ENCODE peak calls at places on chromosomes 4 and X, in nine cellular contexts. P is A549, W is GM12865, U is PC-9, C is cardiac muscle cell, Q is tibial artery, J is foreskin fibroblast, F is uterus, M is lower leg skin. X is an unnamed sample.

GRCh38 chr4:26001413-26001812 is 87.4 kb downstream of the SMIM20 start:
- DNase-seq in F (no peak), J (no peak), U (no peak), Q (no peak), M (no peak), P (no peak), W (no peak), C (no peak), X (no peak)

GRCh38 chrX:56281789-56282188 is 49.6 kb downstream of the KLF8 start:
- DNase-seq in F (no peak), Q (no peak), P (peak), J (peak), M (no peak), C (peak), U (peak), W (peak), X (peak)

GRCh38 chrX:85379174-85379907 is at the start of gene POF1B:
- DNase-seq in F (no peak), P (peak), Q (no peak), W (peak), C (no peak), U (no peak), M (peak), J (no peak), X (no peak)

GRCh38 chrX:150546711-150547153 is 21.7 kb upstream of the MTM1 start:
- DNase-seq in W (no peak), J (no peak), F (no peak), Q (peak), M (no peak), P (no peak), C (no peak), U (no peak), X (no peak)

GRCh38 chr4:4364486-4365208 is 22.3 kb upstream of the NSG1 start:
- DNase-seq in U (no peak), C (no peak), Q (no peak), M (no peak), F (no peak), W (no peak), P (no peak), J (no peak), X (no peak)

GRCh38 chr4:57369446-57369845 is 259.3 kb upstream of the IGFBP7 start:
- DNase-seq in W (no peak), U (no peak), P (no peak), F (no peak), Q (no peak), J (no peak), M (no peak), C (peak), X (no peak)

GRCh38 chrX:1659664-1660461 is 45.0 kb downstream of the ASMT start:
- DNase-seq in Q (peak), U (no peak), P (no peak), W (no peak), F (no peak), J (no peak), M (no peak), C (no peak), X (no peak)

GRCh38 chrX:48794993-48795501 is 6.8 kb upstream of the HDAC6 start:
- DNase-seq in Q (no peak), J (peak), C (peak), M (no peak), W (no peak), P (peak), U (peak), F (no peak), X (peak)

GRCh38 chr4:176339936-176340761 is 20.4 kb downstream of the SPCS3 start:
- DNase-seq in Q (no peak), W (no peak), M (no peak), P (no peak), F (no peak), J (peak), U (no peak), C (no peak), X (peak)

GRCh38 chrX:131789664-131790063 is 233.4 kb upstream of the STK26 start:
- DNase-seq in J (no peak), C (no peak), W (peak), F (no peak), Q (no peak), M (no peak), P (no peak), U (no peak), X (no peak)

GRCh38 chrX:44903842-44904530 is 31.0 kb downstream of the KDM6A start:
- DNase-seq in F (no peak), J (no peak), P (no peak), M (no peak), C (no peak), U (no peak), W (no peak), Q (no peak), X (no peak)

GRCh38 chrX:109862386-109862910 is 129.4 kb upstream of the ACSL4 start:
- DNase-seq in J (no peak), W (no peak), Q (no peak), P (no peak), C (no peak), M (no peak), U (peak), F (no peak), X (no peak)

GRCh38 chr4:173319696-173320095 is 14.5 kb downstream of the HMGB2 start:
- DNase-seq in F (no peak), U (no peak), M (no peak), C (peak), W (no peak), J (peak), P (no peak), Q (no peak), X (peak)

GRCh38 chrX:110322603-110323002 is 4.7 kb upstream of the AMMECR1 start:
- DNase-seq in U (no peak), M (no peak), J (peak), C (no peak), Q (no peak), F (no peak), W (no peak), P (no peak), X (peak)

GRCh38 chrX:38151426-38151825 is 69.2 kb downstream of the SRPX start:
- DNase-seq in F (no peak), J (no peak), Q (no peak), M (no peak), W (no peak), U (no peak), P (no peak), C (peak), X (no peak)

GRCh38 chr4:122909683-122910082 is 12.7 kb downstream of the NUDT6 start:
- DNase-seq in M (no peak), P (no peak), J (no peak), Q (no peak), C (no peak), F (no peak), U (no peak), W (no peak), X (no peak)

GRCh38 chrX:36849407-36849806 is 158.8 kb upstream of the FAM47C start:
- DNase-seq in W (no peak), U (no peak), F (no peak), C (no peak), J (no peak), M (no peak), Q (no peak), P (no peak), X (no peak)

GRCh38 chr4:127868196-127868595 is 12.5 kb upstream of the PLK4 start:
- DNase-seq in J (no peak), M (no peak), F (no peak), P (no peak), W (no peak), C (no peak), Q (no peak), U (no peak), X (no peak)

GRCh38 chr4:185532327-185532726 is 3.0 kb downstream of the PDLIM3 start:
- DNase-seq in Q (peak), J (no peak), W (no peak), U (no peak), P (no peak), M (no peak), F (no peak), C (peak), X (no peak)

DNA sequence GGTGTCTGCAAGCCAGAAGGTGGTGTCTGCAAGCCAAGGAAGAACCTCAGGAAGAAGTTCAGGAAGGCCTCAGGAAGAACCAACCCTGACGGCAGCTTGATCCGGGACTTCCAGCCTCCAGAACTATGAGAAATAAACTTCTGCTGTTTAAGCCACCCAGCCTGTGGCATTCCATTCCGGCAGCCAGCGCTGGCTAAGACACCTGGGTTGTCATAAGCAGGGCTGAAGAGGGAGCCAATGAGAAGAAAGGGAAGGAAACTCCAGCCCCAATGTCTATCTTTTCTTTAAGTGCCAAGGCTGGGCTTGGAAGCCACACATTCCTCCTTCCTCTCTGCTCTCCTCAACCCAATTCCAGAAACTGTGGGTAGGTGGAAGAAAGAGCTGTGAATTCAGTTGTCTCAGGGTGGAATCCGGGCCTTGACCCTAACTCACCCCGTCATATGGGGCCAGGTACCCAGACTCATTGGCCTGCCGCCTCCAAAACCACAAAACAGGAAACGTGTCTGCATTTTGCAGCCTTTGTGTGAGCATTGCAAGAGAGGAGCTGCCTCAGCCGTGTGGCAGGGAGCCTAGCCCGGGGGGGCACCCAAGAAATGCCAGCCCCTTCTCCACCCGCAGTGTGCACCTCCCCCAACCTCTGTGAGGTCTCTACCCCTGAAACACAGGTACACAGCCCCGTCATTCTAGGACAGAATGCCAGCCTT is 26.8 kb downstream of the CRMP1 start:
- DNase-seq in W (no peak), J (no peak), U (no peak), F (no peak), C (no peak), M (no peak), P (no peak), Q (no peak), X (no peak)
- H3K4me3 ChIP-seq in W (no peak), J (no peak), U (no peak), F (no peak), C (no peak), M (no peak), P (no peak), Q (no peak), X (no peak)

DNA sequence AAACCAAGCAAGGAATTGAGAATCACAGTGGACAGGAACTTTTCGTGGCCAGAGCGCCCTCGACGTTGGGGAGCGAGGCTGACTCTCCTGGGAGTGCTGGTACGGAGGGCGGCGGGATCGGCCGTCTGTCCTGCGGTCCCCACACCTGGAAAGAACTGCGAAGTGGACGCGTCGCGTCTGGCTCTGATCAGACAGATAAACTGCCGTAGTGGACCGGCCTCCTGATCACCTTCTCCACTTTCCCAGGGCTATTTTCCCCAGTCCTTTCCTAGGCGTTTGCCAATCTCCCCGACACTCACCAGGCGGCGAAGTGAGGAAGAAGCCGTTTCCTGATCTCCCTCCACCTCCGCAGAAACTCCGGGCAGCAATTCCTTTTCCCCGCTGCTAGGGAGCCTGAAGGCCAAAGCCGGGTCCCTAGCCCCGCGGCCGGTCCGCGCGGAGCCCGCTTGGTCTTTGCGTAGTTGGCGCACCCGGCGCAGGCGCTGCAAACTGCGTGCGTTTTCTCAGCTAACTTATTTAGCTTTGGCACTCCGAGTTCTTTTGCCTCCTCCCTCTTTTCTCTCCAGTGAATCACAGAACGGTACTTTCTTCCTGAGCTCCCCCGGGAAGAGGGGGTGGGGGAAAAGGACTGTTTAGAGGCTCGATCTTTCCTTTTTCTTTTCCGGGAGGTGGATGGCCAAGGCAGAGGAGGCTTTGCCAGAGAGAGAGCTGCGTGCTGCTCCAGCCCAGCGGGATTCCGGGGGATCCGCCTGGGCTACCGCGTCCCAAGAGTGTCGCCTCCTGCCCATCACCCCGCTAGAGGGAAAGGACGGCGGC is at the start of gene ARSJ:
- DNase-seq in C (peak), F (peak), W (peak), M (peak), P (peak), J (peak), Q (peak), U (no peak), X (peak)
- TF ChIP-seq CTCF in C (peak), F (no peak), W (no peak), M (no peak), P (peak), J (peak), Q (peak), U (no peak), X (peak)

GRCh38 chr4:29113960-29114359 is 1606.2 kb upstream of the PCDH7 start:
- DNase-seq in J (no peak), U (no peak), P (no peak), F (no peak), C (no peak), Q (no peak), M (no peak), W (no peak), X (no peak)
- H3K4me3 ChIP-seq in J (no peak), U (no peak), P (no peak), F (no peak), C (no peak), Q (no peak), M (no peak), W (no peak), X (no peak)

GRCh38 chr4:5784960-5785611 is 74.1 kb downstream of the EVC start:
- DNase-seq in M (no peak), J (peak), P (no peak), Q (peak), W (no peak), U (no peak), F (no peak), C (peak), X (peak)
- TF ChIP-seq CTCF in M (no peak), J (no peak), P (no peak), Q (no peak), W (no peak), U (no peak), F (no peak), C (peak), X (peak)

GRCh38 chr4:140308366-140309123 is 64.9 kb upstream of the SCOC start:
- DNase-seq in U (no peak), Q (peak), M (peak), P (no peak), F (peak), J (peak), C (peak), W (no peak), X (peak)

GRCh38 chr4:140315032-140315826 is 58.2 kb upstream of the SCOC start:
- DNase-seq in P (no peak), W (no peak), C (no peak), M (no peak), U (no peak), Q (no peak), F (no peak), J (peak), X (no peak)

GRCh38 chr4:140305053-140305452 is 68.4 kb upstream of the SCOC start:
- DNase-seq in Q (no peak), W (no peak), F (no peak), M (no peak), C (no peak), J (no peak), U (peak), P (no peak), X (no peak)

GRCh38 chr4:140312101-140312500 is 61.3 kb upstream of the SCOC start:
- DNase-seq in C (no peak), Q (no peak), P (no peak), U (no peak), M (no peak), F (no peak), J (no peak), W (no peak), X (no peak)

DNA sequence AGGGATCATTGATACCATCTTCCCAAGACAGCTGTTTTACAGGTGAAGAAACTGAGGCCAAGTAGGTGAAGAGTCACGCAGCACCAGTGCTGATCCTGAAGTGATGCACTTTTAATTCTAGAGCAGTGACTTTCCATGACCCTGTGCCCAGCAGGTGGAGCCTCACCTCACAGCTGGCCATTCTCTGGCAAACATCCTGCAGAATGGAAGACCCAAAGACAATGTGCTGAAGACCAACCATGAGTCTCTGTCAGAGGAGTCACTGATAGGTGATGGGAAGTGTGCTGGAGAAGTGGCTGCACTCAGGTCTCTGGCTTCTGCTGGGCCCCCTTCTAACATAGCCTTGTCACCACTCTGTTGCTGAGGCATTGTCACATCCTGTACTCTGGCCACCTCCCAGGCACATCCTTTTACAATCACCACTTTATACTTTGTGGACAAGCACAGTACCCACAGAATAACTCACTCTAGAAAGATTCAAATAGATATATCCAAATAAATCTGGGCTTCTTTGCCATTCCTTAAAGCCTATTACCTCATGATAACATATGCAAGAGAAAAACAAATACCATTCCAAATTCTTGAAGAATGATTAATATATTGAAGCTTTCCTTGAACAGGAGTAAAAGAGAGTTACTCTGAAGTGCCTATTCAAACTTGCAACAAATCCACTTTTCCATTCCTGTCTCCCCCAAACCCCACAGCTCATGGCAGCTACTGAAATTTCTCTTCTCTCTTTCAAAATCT is 64.1 kb upstream of the SCOC start:
- DNase-seq in M (no peak), U (peak), W (no peak), F (no peak), Q (no peak), J (peak), C (no peak), P (no peak), X (peak)
- H3K4me3 ChIP-seq in M (no peak), U (no peak), W (no peak), F (no peak), Q (no peak), J (no peak), C (no peak), P (no peak), X (no peak)

GRCh38 chrX:115268421-115268820 is 21.1 kb upstream of the LUZP4 start:
- DNase-seq in U (no peak), J (no peak), W (peak), Q (no peak), P (peak), M (no peak), F (no peak), C (peak), X (peak)
- TF ChIP-seq CTCF in U (peak), J (peak), W (peak), Q (no peak), P (no peak), M (no peak), F (peak), C (peak), X (peak)

X was measured in fibroblast of mammary gland.